ENCODE peak calls at places on chromosome X, in six cellular contexts. W is stomach, F is IMR-90, A is right lobe of liver, M is PC-3, B is heart right ventricle. R is an unnamed sample.

GRCh38 chrX:45196701-45197100 is 4.0 kb downstream of the DIPK2B start:
- DNase-seq in B (no peak), F (peak), W (no peak), A (no peak), M (peak), R (no peak)

GRCh38 chrX:65017464-65017863 is 41.2 kb upstream of the ZC4H2 start:
- DNase-seq in M (no peak), B (no peak), W (no peak), A (no peak), F (no peak), R (no peak)

GRCh38 chrX:134177527-134177926 is 59.5 kb upstream of the CCDC160 start:
- DNase-seq in F (no peak), B (no peak), M (no peak), W (no peak), A (no peak), R (no peak)

GRCh38 chrX:6448003-6448402 is 86.9 kb downstream of the VCX3A start:
- DNase-seq in B (no peak), W (peak), A (no peak), M (no peak), F (no peak), R (no peak)

GRCh38 chrX:136168929-136169735 is 21.8 kb downstream of the FHL1 start:
- DNase-seq in W (no peak), A (peak), F (peak), M (peak), B (peak), R (no peak)

GRCh38 chrX:138026211-138026610 is 460.3 kb downstream of the ZIC3 start:
- DNase-seq in A (no peak), M (peak), B (no peak), F (no peak), W (no peak), R (no peak)

GRCh38 chrX:149462849-149463248 is 42.3 kb downstream of the IDS start:
- DNase-seq in W (no peak), B (peak), F (no peak), A (no peak), M (no peak), R (no peak)

GRCh38 chrX:56763556-56764152 is 34.6 kb downstream of the NBDY start:
- DNase-seq in A (peak), M (no peak), F (peak), B (no peak), W (peak), R (no peak)

GRCh38 chrX:57607295-57608187 is 15.7 kb downstream of the ZXDB start:
- DNase-seq in A (no peak), F (no peak), M (no peak), B (no peak), W (no peak), R (no peak)

GRCh38 chrX:2848806-2849420 is 20.2 kb downstream of the GYG2 start:
- DNase-seq in A (no peak), M (peak), W (no peak), F (peak), B (no peak), R (no peak)

DNA sequence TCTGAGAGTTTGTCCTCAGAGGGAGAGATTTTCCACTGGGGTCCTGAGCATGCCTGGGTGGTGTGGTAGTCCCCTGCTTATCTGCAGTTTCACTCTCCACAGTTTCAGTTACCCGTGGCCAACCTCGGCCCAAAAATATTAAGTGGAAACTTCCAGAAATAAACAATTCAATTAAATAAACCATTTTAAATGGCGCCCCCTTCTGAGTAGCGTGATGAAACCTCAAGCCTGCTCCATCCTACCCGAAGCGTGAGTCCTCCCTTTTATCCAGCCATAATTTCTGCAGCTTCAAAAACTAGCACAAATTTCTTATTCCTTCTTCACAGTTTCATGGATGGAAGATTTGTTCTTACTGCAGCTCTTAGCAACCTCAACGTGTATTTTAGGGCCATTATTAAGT is 26.7 kb downstream of the PNMA6E start:
- DNase-seq in B (no peak), M (no peak), A (no peak), W (no peak), F (no peak), R (no peak)
- TF ChIP-seq CTCF in B (no peak), M (peak), A (no peak), W (no peak), F (peak), R (no peak)

DNA sequence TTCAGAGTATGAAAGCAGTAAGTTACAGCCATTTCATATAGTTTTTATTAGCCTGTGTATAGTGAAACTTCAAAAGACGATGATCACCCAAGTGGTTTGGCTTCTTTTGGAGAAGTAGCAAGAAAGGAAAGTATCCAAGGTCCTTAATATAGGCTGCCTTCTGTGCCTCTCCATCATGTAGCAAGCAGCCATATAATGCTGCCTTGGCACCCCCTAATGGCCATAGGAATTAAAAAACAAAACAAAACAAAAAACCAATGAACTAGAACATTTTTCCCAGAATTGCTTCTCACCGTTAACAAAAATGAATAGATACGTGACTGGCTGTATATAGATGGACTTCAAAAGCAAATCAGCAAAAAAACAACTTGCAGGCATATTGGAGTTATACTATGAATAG is 18.9 kb downstream of the LAMP2 start:
- DNase-seq in W (no peak), B (no peak), A (no peak), M (peak), F (no peak), R (no peak)
- TF ChIP-seq CTCF in W (no peak), B (no peak), A (peak), M (peak), F (peak), R (peak)

DNA sequence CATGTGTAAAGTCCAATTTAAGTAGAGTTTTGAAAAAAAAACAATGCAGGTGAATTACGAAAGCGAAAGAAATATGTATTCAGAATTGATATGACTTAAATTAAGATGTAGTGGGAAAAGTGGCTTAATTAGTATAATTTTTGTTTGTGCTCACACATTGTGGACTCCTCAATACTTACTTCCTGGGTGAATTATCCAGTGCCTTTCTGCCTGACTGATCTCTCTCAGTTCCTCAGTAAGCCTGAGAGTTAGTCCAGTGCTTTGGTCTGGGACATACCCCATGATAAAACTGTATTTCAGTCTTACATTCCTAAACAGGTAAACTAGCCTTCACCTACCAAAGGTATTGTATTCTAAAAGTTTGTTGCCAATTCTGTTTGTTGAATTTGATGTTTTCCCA is 8.4 kb downstream of the PGAM4 start:
- DNase-seq in A (no peak), B (no peak), M (no peak), W (no peak), F (no peak), R (no peak)
- TF ChIP-seq CTCF in A (no peak), B (no peak), M (no peak), W (no peak), F (no peak), R (no peak)

GRCh38 chrX:103503853-103504207 is 15.5 kb downstream of the RAB40A start:
- DNase-seq in M (no peak), A (no peak), B (no peak), F (no peak), W (no peak), R (no peak)

GRCh38 chrX:103498786-103499185 is 20.5 kb downstream of the RAB40A start:
- DNase-seq in F (no peak), W (no peak), B (no peak), M (no peak), A (no peak), R (no peak)

DNA sequence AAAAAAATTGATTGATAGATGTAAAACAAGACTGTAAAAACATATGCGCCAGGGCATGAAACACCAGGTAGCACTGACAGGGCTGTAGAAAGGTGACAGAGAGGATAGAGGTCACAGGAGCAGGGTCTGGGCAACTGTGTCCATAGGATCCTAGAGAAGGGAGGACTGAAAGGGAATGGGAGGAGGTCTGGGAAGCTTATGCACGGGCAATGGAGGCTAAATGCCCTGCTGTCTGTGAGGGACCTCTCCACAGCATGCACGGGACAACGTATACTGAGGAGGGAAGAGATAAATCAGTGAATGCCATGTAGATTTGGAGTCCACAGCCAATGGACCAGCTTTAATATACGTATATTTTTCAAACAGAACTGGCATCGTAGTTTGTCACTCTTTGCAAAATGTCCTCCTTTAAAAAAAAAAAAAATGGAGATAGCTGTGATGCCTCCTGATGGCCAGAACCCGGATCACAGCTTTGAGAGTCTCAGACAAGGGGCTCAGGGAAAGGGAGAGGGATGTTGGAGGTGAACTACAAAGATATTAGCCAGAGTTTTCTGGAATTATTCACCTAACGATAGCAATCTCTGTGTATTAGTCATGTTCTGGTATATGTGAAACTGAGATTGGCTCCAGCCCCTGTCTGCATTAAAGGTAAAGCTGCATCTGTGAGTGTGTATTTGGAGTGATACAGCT is 16.0 kb downstream of the RAB40A start:
- DNase-seq in M (peak), W (no peak), B (no peak), A (no peak), F (peak), R (no peak)
- TF ChIP-seq CTCF in M (no peak), W (no peak), B (no peak), A (no peak), F (no peak), R (no peak)

R was measured in CD14-positive monocyte.